ENCODE peak calls at places on chromosomes 6 and 20, in nine cellular contexts. T, O, E, Z, H, C, F, X and D are unnamed samples.
A peak's percentile ranks its signal among the peaks of the same experiment; 100 is the strongest.

GRCh38 chr6:98847767-98848538 is 13.6 kb downstream of the POU3F2 start:
- DNase-seq in T (no peak), O (no peak), E (no peak), Z (no peak), H (peak; percentile 7), C (no peak), F (no peak), X (no peak), D (no peak)

GRCh38 chr20:63394069-63394468 is 32.9 kb upstream of the CHRNA4 start:
- DNase-seq in T (no peak), O (no peak), E (no peak), Z (no peak), H (no peak), C (no peak), F (no peak), X (no peak), D (no peak)

GRCh38 chr6:4895971-4896370 is 107.9 kb downstream of the RPP40 start:
- DNase-seq in T (no peak), O (no peak), E (no peak), Z (no peak), H (no peak), C (no peak), F (no peak), X (no peak), D (no peak)

GRCh38 chr6:79737172-79737571 is 106.0 kb downstream of the SH3BGRL2 start:
- DNase-seq in T (no peak), O (no peak), E (no peak), Z (no peak), H (no peak), C (no peak), F (peak; percentile 18), X (no peak), D (no peak)

GRCh38 chr6:85348643-85349042 is 101.2 kb upstream of the NT5E start:
- DNase-seq in T (no peak), O (peak; percentile 32), E (no peak), Z (no peak), H (no peak), C (no peak), F (no peak), X (no peak), D (no peak)

GRCh38 chr6:184161-184695 is 108.1 kb upstream of the DUSP22 start:
- DNase-seq in T (no peak), O (no peak), E (no peak), Z (no peak), H (no peak), C (no peak), F (no peak), X (no peak), D (no peak)

GRCh38 chr6:133548409-133548808 is 307.3 kb downstream of the EYA4 start:
- DNase-seq in T (no peak), O (no peak), E (peak; percentile 23), Z (no peak), H (no peak), C (no peak), F (no peak), X (no peak), D (no peak)

GRCh38 chr20:47230811-47231256 is 125.7 kb downstream of the ZMYND8 start:
- DNase-seq in T (no peak), O (no peak), E (no peak), Z (no peak), H (no peak), C (no peak), F (no peak), X (no peak), D (no peak)

GRCh38 chr6:22600059-22600458 is 30.7 kb downstream of the HDGFL1 start:
- DNase-seq in T (no peak), O (no peak), E (no peak), Z (no peak), H (no peak), C (no peak), F (no peak), X (no peak), D (no peak)

GRCh38 chr20:44402391-44403193 is 47.1 kb downstream of the HNF4A start:
- DNase-seq in T (no peak), O (no peak), E (no peak), Z (no peak), H (no peak), C (no peak), F (no peak), X (no peak), D (no peak)